ENCODE peak calls at places on chromosomes 4 and X, in six cellular contexts. V is MM.1S, W is H1, Z is GM23248, Q is PC-3, I is HCT116. A is an unnamed sample.

GRCh38 chr4:94766856-94767255 is 9.1 kb downstream of the BMPR1B start:
- DNase-seq in V (no peak), W (no peak), Z (peak; percentile 80), Q (peak; percentile 81), I (no peak), A (no peak)

GRCh38 chr4:183249854-183250253 is 70.2 kb downstream of the CLDN22 start:
- DNase-seq in V (peak; percentile 42), W (no peak), Z (peak; percentile 66), Q (peak; percentile 50), I (no peak), A (peak; percentile 52)

GRCh38 chr4:140260227-140260626 is 106.2 kb upstream of the MAML3 start:
- DNase-seq in V (no peak), W (no peak), Z (peak; percentile 95), Q (peak; percentile 85), I (peak; percentile 41), A (peak; percentile 66)

GRCh38 chr4:139783761-139784484 is 118.3 kb downstream of the MGST2 start:
- DNase-seq in V (no peak), W (no peak), Z (no peak), Q (no peak), I (no peak), A (no peak)

GRCh38 chr4:83828601-83829000 is 292.7 kb downstream of the GPAT3 start:
- DNase-seq in V (no peak), W (no peak), Z (no peak), Q (no peak), I (no peak), A (no peak)

GRCh38 chr4:181278941-181279340 is 964.3 kb upstream of the TENM3 start:
- DNase-seq in V (no peak), W (no peak), Z (no peak), Q (no peak), I (no peak), A (no peak)

GRCh38 chr4:87803421-87803820 is 4.1 kb downstream of the IBSP start:
- DNase-seq in V (no peak), W (no peak), Z (no peak), Q (no peak), I (no peak), A (no peak)

GRCh38 chrX:154313147-154313546 is 17.6 kb downstream of the TKTL1 start:
- DNase-seq in V (no peak), W (no peak), Z (no peak), Q (no peak), I (no peak), A (no peak)

GRCh38 chrX:109886122-109886761 is 116.7 kb upstream of the TMEM164 start:
- DNase-seq in V (peak; percentile 53), W (no peak), Z (peak; percentile 62), Q (peak; percentile 62), I (peak; percentile 37), A (peak; percentile 48)

GRCh38 chr4:120801171-120801758 is 121.3 kb downstream of the PRDM5 start:
- DNase-seq in V (no peak), W (no peak), Z (peak; percentile 85), Q (no peak), I (no peak), A (no peak)

GRCh38 chrX:153338836-153339235 is 4.9 kb downstream of the ZNF275 start:
- DNase-seq in V (no peak), W (no peak), Z (no peak), Q (no peak), I (no peak), A (no peak)

GRCh38 chr4:186829740-186830449 is 106.2 kb upstream of the FAT1 start:
- DNase-seq in V (peak; percentile 97), W (no peak), Z (no peak), Q (peak; percentile 35), I (peak; percentile 82), A (peak; percentile 90)

GRCh38 chr4:186827542-186827887 is 103.9 kb upstream of the FAT1 start:
- DNase-seq in V (no peak), W (no peak), Z (no peak), Q (no peak), I (no peak), A (no peak)

GRCh38 chr4:186826866-186827541 is 103.3 kb upstream of the FAT1 start:
- DNase-seq in V (no peak), W (no peak), Z (no peak), Q (no peak), I (no peak), A (no peak)

GRCh38 chr4:186831574-186831973 is 107.9 kb upstream of the FAT1 start:
- DNase-seq in V (no peak), W (no peak), Z (no peak), Q (peak; percentile 23), I (peak; percentile 57), A (no peak)

GRCh38 chr4:186829097-186829496 is 105.4 kb upstream of the FAT1 start:
- DNase-seq in V (peak; percentile 95), W (no peak), Z (no peak), Q (no peak), I (no peak), A (no peak)
- H3K9ac ChIP-seq in V (peak overlapping the region; percentile 93), W (no peak overlapping the region), Z (no peak overlapping the region), Q (no peak overlapping the region), I (peak overlapping the region; percentile 44), A (peak overlapping the region; percentile 79)

GRCh38 chrX:150362599-150363481 is at the start of gene MAMLD1:
- DNase-seq in V (peak; percentile 38), W (no peak), Z (peak; percentile 87), Q (peak; percentile 84), I (peak; percentile 51), A (peak; percentile 73)
- H3K9ac ChIP-seq in V (no peak within 1 kb of the TSS), W (no peak within 1 kb of the TSS), Z (peak within 1 kb of the TSS; percentile 85), Q (peak within 1 kb of the TSS; percentile 84), I (peak within 1 kb of the TSS; percentile 60), A (peak within 1 kb of the TSS; percentile 46)

GRCh38 chr4:123869517-123870282 is 473.1 kb downstream of the SPRY1 start:
- DNase-seq in V (no peak), W (no peak), Z (peak; percentile 6), Q (no peak), I (no peak), A (no peak)
- H3K9ac ChIP-seq in V (no peak overlapping the region), W (no peak overlapping the region), Z (no peak overlapping the region), Q (no peak overlapping the region), I (no peak overlapping the region), A (no peak overlapping the region)

GRCh38 chrX:46838974-46839480 is 2.2 kb downstream of the RP2 start:
- DNase-seq in V (no peak), W (no peak), Z (peak; percentile 36), Q (no peak), I (no peak), A (no peak)
- H3K9ac ChIP-seq in V (no peak overlapping the region), W (no peak overlapping the region), Z (peak overlapping the region; percentile 99), Q (peak overlapping the region; percentile 6), I (no peak overlapping the region), A (peak overlapping the region; percentile 72)